ENCODE peak calls at places on chromosome 1, in seven cellular contexts. O, G, L, N, D, Q and A are unnamed samples.

GRCh38 chr1:39087109-39087834 is 61.1 kb downstream of the NDUFS5 start:
- DNase-seq in G (no peak), D (no peak), O (no peak), N (no peak), L (no peak), Q (no peak), A (no peak)

GRCh38 chr1:34884961-34885360 is 25.4 kb upstream of the SMIM12 start:
- DNase-seq in D (peak), L (no peak), G (peak), N (no peak), Q (no peak), O (no peak), A (no peak)

GRCh38 chr1:8639165-8639564 is 178.3 kb downstream of the RERE start:
- DNase-seq in D (no peak), Q (no peak), G (no peak), N (no peak), O (no peak), L (no peak), A (no peak)

GRCh38 chr1:102937401-102937800 is 170.9 kb downstream of the COL11A1 start:
- DNase-seq in O (no peak), G (no peak), D (peak), L (no peak), Q (no peak), N (no peak), A (no peak)

GRCh38 chr1:218666263-218666662 is 321.1 kb downstream of the TGFB2 start:
- DNase-seq in L (no peak), N (no peak), D (no peak), Q (no peak), G (no peak), O (no peak), A (no peak)

GRCh38 chr1:108556079-108556478 is 3.8 kb upstream of the EEIG2 start:
- DNase-seq in N (no peak), Q (no peak), O (no peak), G (no peak), L (no peak), D (no peak), A (no peak)

GRCh38 chr1:26597629-26598039 is 68.1 kb downstream of the RPS6KA1 start:
- DNase-seq in N (no peak), G (no peak), D (no peak), Q (no peak), L (no peak), O (no peak), A (peak)

GRCh38 chr1:234572966-234573365 is 37.0 kb downstream of the IRF2BP2 start:
- DNase-seq in O (no peak), N (no peak), G (no peak), L (no peak), Q (no peak), D (peak), A (no peak)

GRCh38 chr1:40806240-40806639 is 22.7 kb downstream of the KCNQ4 start:
- DNase-seq in O (no peak), N (no peak), G (no peak), D (no peak), Q (no peak), L (no peak), A (no peak)

GRCh38 chr1:106063510-106063909 is 993.0 kb upstream of the PRMT6 start:
- DNase-seq in L (no peak), O (peak), D (no peak), N (no peak), G (no peak), Q (no peak), A (no peak)

GRCh38 chr1:166165661-166166399 is 971 bp downstream of the FAM78B start:
- DNase-seq in O (peak), Q (no peak), L (peak), D (peak), G (no peak), N (no peak), A (no peak)

GRCh38 chr1:38790422-38791212 is 69.0 kb downstream of the RRAGC start:
- DNase-seq in D (no peak), N (no peak), L (no peak), O (no peak), Q (no peak), G (no peak), A (no peak)